ENCODE peak calls at places on chromosome 1, in ten cellular contexts. One of them, this sample, is unnamed.

GRCh38 chr1:84077476-84078107 is 66.5 kb upstream of the PRKACB start:
- DNase-seq in neural crest cell: peak; percentile 77
- DNase-seq in left ventricle myocardium inferior: peak; percentile 66
- DNase-seq in breast epithelium: peak; percentile 36
- DNase-seq in H9: peak; percentile 81
- DNase-seq in GM06990: peak; percentile 85
- DNase-seq in HFF-Myc: no peak
- DNase-seq in upper lobe of right lung: peak; percentile 81
- DNase-seq in lower leg skin: peak; percentile 92
- DNase-seq in GM13977: peak; percentile 96
- DNase-seq in this sample: peak; percentile 78

GRCh38 chr1:92538413-92539061 is 51.8 kb upstream of the GFI1 start:
- DNase-seq in neural crest cell: no peak
- DNase-seq in left ventricle myocardium inferior: no peak
- DNase-seq in breast epithelium: no peak
- DNase-seq in H9: no peak
- DNase-seq in GM06990: peak; percentile 30
- DNase-seq in HFF-Myc: no peak
- DNase-seq in upper lobe of right lung: no peak
- DNase-seq in lower leg skin: no peak
- DNase-seq in GM13977: peak; percentile 50
- DNase-seq in this sample: no peak

GRCh38 chr1:18121072-18121820 is 13.6 kb downstream of the IGSF21 start:
- DNase-seq in neural crest cell: no peak
- DNase-seq in left ventricle myocardium inferior: no peak
- DNase-seq in breast epithelium: no peak
- DNase-seq in H9: no peak
- DNase-seq in GM06990: no peak
- DNase-seq in HFF-Myc: no peak
- DNase-seq in upper lobe of right lung: no peak
- DNase-seq in lower leg skin: no peak
- DNase-seq in GM13977: no peak
- DNase-seq in this sample: no peak

GRCh38 chr1:27057389-27057788 is 44.7 kb upstream of the TENT5B start:
- DNase-seq in neural crest cell: no peak
- DNase-seq in left ventricle myocardium inferior: no peak
- DNase-seq in breast epithelium: no peak
- DNase-seq in H9: no peak
- DNase-seq in GM06990: no peak
- DNase-seq in HFF-Myc: no peak
- DNase-seq in upper lobe of right lung: no peak
- DNase-seq in lower leg skin: no peak
- DNase-seq in GM13977: no peak
- DNase-seq in this sample: no peak

GRCh38 chr1:115501476-115501875 is 140.3 kb upstream of the VANGL1 start:
- DNase-seq in neural crest cell: no peak
- DNase-seq in left ventricle myocardium inferior: no peak
- DNase-seq in breast epithelium: no peak
- DNase-seq in H9: no peak
- DNase-seq in GM06990: no peak
- DNase-seq in HFF-Myc: no peak
- DNase-seq in upper lobe of right lung: no peak
- DNase-seq in lower leg skin: no peak
- DNase-seq in GM13977: no peak
- DNase-seq in this sample: no peak

GRCh38 chr1:32600034-32600433 is 50.3 kb downstream of the ZBTB8OS start:
- DNase-seq in neural crest cell: no peak
- DNase-seq in left ventricle myocardium inferior: no peak
- DNase-seq in breast epithelium: no peak
- DNase-seq in H9: no peak
- DNase-seq in GM06990: no peak
- DNase-seq in HFF-Myc: no peak
- DNase-seq in upper lobe of right lung: no peak
- DNase-seq in lower leg skin: no peak
- DNase-seq in GM13977: no peak
- DNase-seq in this sample: no peak

GRCh38 chr1:33288976-33289857 is 31.7 kb downstream of the A3GALT2 start:
- DNase-seq in neural crest cell: no peak
- DNase-seq in left ventricle myocardium inferior: no peak
- DNase-seq in breast epithelium: no peak
- DNase-seq in H9: no peak
- DNase-seq in GM06990: no peak
- DNase-seq in HFF-Myc: no peak
- DNase-seq in upper lobe of right lung: peak; percentile 48
- DNase-seq in lower leg skin: peak; percentile 83
- DNase-seq in GM13977: no peak
- DNase-seq in this sample: no peak

GRCh38 chr1:33237579-33237978 is 18.7 kb upstream of the ZNF362 start:
- DNase-seq in neural crest cell: no peak
- DNase-seq in left ventricle myocardium inferior: no peak
- DNase-seq in breast epithelium: no peak
- DNase-seq in H9: no peak
- DNase-seq in GM06990: no peak
- DNase-seq in HFF-Myc: no peak
- DNase-seq in upper lobe of right lung: no peak
- DNase-seq in lower leg skin: peak; percentile 3
- DNase-seq in GM13977: no peak
- DNase-seq in this sample: no peak

GRCh38 chr1:230772457-230773395 is 25.5 kb downstream of the CAPN9 start:
- DNase-seq in neural crest cell: no peak
- DNase-seq in left ventricle myocardium inferior: peak; percentile 57
- DNase-seq in breast epithelium: no peak
- DNase-seq in H9: peak; percentile 54
- DNase-seq in GM06990: no peak
- DNase-seq in HFF-Myc: peak; percentile 54
- DNase-seq in upper lobe of right lung: no peak
- DNase-seq in lower leg skin: no peak
- DNase-seq in GM13977: no peak
- DNase-seq in this sample: no peak

GRCh38 chr1:238916828-238917227 is 469.5 kb upstream of the CHRM3 start:
- DNase-seq in neural crest cell: no peak
- DNase-seq in left ventricle myocardium inferior: no peak
- DNase-seq in breast epithelium: no peak
- DNase-seq in H9: no peak
- DNase-seq in GM06990: no peak
- DNase-seq in HFF-Myc: no peak
- DNase-seq in upper lobe of right lung: no peak
- DNase-seq in lower leg skin: no peak
- DNase-seq in GM13977: no peak
- DNase-seq in this sample: no peak

GRCh38 chr1:238913210-238913609 is 473.2 kb upstream of the CHRM3 start:
- DNase-seq in neural crest cell: no peak
- DNase-seq in left ventricle myocardium inferior: no peak
- DNase-seq in breast epithelium: no peak
- DNase-seq in H9: no peak
- DNase-seq in GM06990: no peak
- DNase-seq in HFF-Myc: no peak
- DNase-seq in upper lobe of right lung: no peak
- DNase-seq in lower leg skin: no peak
- DNase-seq in GM13977: no peak
- DNase-seq in this sample: no peak

GRCh38 chr1:238912148-238912547 is 474.2 kb upstream of the CHRM3 start:
- DNase-seq in neural crest cell: no peak
- DNase-seq in left ventricle myocardium inferior: no peak
- DNase-seq in breast epithelium: no peak
- DNase-seq in H9: no peak
- DNase-seq in GM06990: no peak
- DNase-seq in HFF-Myc: no peak
- DNase-seq in upper lobe of right lung: no peak
- DNase-seq in lower leg skin: no peak
- DNase-seq in GM13977: no peak
- DNase-seq in this sample: no peak

GRCh38 chr1:238914346-238914745 is 472.0 kb upstream of the CHRM3 start:
- DNase-seq in neural crest cell: no peak
- DNase-seq in left ventricle myocardium inferior: no peak
- DNase-seq in breast epithelium: no peak
- DNase-seq in H9: no peak
- DNase-seq in GM06990: no peak
- DNase-seq in HFF-Myc: no peak
- DNase-seq in upper lobe of right lung: no peak
- DNase-seq in lower leg skin: no peak
- DNase-seq in GM13977: no peak
- DNase-seq in this sample: no peak
- TF ChIP-seq CTCF in neural crest cell: no peak
- TF ChIP-seq CTCF in left ventricle myocardium inferior: no peak
- TF ChIP-seq CTCF in breast epithelium: no peak
- TF ChIP-seq CTCF in H9: no peak
- TF ChIP-seq CTCF in GM06990: no peak
- TF ChIP-seq CTCF in HFF-Myc: no peak
- TF ChIP-seq CTCF in upper lobe of right lung: no peak
- TF ChIP-seq CTCF in lower leg skin: no peak
- TF ChIP-seq CTCF in GM13977: no peak
- TF ChIP-seq CTCF in this sample: no peak

GRCh38 chr1:204147392-204148097 is 4.3 kb downstream of the ETNK2 start:
- DNase-seq in neural crest cell: no peak
- DNase-seq in left ventricle myocardium inferior: no peak
- DNase-seq in breast epithelium: no peak
- DNase-seq in H9: peak; percentile 72
- DNase-seq in GM06990: no peak
- DNase-seq in HFF-Myc: no peak
- DNase-seq in upper lobe of right lung: no peak
- DNase-seq in lower leg skin: no peak
- DNase-seq in GM13977: no peak
- DNase-seq in this sample: no peak
- TF ChIP-seq CTCF in neural crest cell: no peak
- TF ChIP-seq CTCF in left ventricle myocardium inferior: no peak
- TF ChIP-seq CTCF in breast epithelium: no peak
- TF ChIP-seq CTCF in H9: no peak
- TF ChIP-seq CTCF in GM06990: no peak
- TF ChIP-seq CTCF in HFF-Myc: no peak
- TF ChIP-seq CTCF in upper lobe of right lung: no peak
- TF ChIP-seq CTCF in lower leg skin: no peak
- TF ChIP-seq CTCF in GM13977: no peak
- TF ChIP-seq CTCF in this sample: no peak

GRCh38 chr1:16393255-16394177 is 26.5 kb downstream of the SZRD1 start:
- DNase-seq in neural crest cell: no peak
- DNase-seq in left ventricle myocardium inferior: no peak
- DNase-seq in breast epithelium: peak; percentile 24
- DNase-seq in H9: no peak
- DNase-seq in GM06990: no peak
- DNase-seq in HFF-Myc: no peak
- DNase-seq in upper lobe of right lung: no peak
- DNase-seq in lower leg skin: no peak
- DNase-seq in GM13977: no peak
- DNase-seq in this sample: no peak
- TF ChIP-seq CTCF in neural crest cell: no peak
- TF ChIP-seq CTCF in left ventricle myocardium inferior: no peak
- TF ChIP-seq CTCF in breast epithelium: no peak
- TF ChIP-seq CTCF in H9: no peak
- TF ChIP-seq CTCF in GM06990: no peak
- TF ChIP-seq CTCF in HFF-Myc: no peak
- TF ChIP-seq CTCF in upper lobe of right lung: no peak
- TF ChIP-seq CTCF in lower leg skin: no peak
- TF ChIP-seq CTCF in GM13977: no peak
- TF ChIP-seq CTCF in this sample: no peak

GRCh38 chr1:172356620-172357019 is 63.9 kb upstream of the C1orf105 start:
- DNase-seq in neural crest cell: no peak
- DNase-seq in left ventricle myocardium inferior: no peak
- DNase-seq in breast epithelium: no peak
- DNase-seq in H9: no peak
- DNase-seq in GM06990: no peak
- DNase-seq in HFF-Myc: no peak
- DNase-seq in upper lobe of right lung: no peak
- DNase-seq in lower leg skin: no peak
- DNase-seq in GM13977: no peak
- DNase-seq in this sample: no peak
- TF ChIP-seq CTCF in neural crest cell: no peak
- TF ChIP-seq CTCF in left ventricle myocardium inferior: peak; percentile 14
- TF ChIP-seq CTCF in breast epithelium: no peak
- TF ChIP-seq CTCF in H9: no peak
- TF ChIP-seq CTCF in GM06990: no peak
- TF ChIP-seq CTCF in HFF-Myc: no peak
- TF ChIP-seq CTCF in upper lobe of right lung: no peak
- TF ChIP-seq CTCF in lower leg skin: no peak
- TF ChIP-seq CTCF in GM13977: no peak
- TF ChIP-seq CTCF in this sample: no peak

GRCh38 chr1:216560527-216560926 is 137.3 kb upstream of the USH2A start:
- DNase-seq in neural crest cell: no peak
- DNase-seq in left ventricle myocardium inferior: no peak
- DNase-seq in breast epithelium: no peak
- DNase-seq in H9: no peak
- DNase-seq in GM06990: no peak
- DNase-seq in HFF-Myc: no peak
- DNase-seq in upper lobe of right lung: no peak
- DNase-seq in lower leg skin: no peak
- DNase-seq in GM13977: no peak
- DNase-seq in this sample: no peak

GRCh38 chr1:216566809-216567208 is 143.6 kb upstream of the USH2A start:
- DNase-seq in neural crest cell: no peak
- DNase-seq in left ventricle myocardium inferior: no peak
- DNase-seq in breast epithelium: no peak
- DNase-seq in H9: no peak
- DNase-seq in GM06990: no peak
- DNase-seq in HFF-Myc: peak; percentile 4
- DNase-seq in upper lobe of right lung: no peak
- DNase-seq in lower leg skin: no peak
- DNase-seq in GM13977: no peak
- DNase-seq in this sample: no peak

GRCh38 chr1:216563096-216563495 is 139.8 kb upstream of the USH2A start:
- DNase-seq in neural crest cell: no peak
- DNase-seq in left ventricle myocardium inferior: no peak
- DNase-seq in breast epithelium: no peak
- DNase-seq in H9: no peak
- DNase-seq in GM06990: no peak
- DNase-seq in HFF-Myc: no peak
- DNase-seq in upper lobe of right lung: no peak
- DNase-seq in lower leg skin: no peak
- DNase-seq in GM13977: no peak
- DNase-seq in this sample: no peak

GRCh38 chr1:216559359-216559758 is 136.1 kb upstream of the USH2A start:
- DNase-seq in neural crest cell: no peak
- DNase-seq in left ventricle myocardium inferior: no peak
- DNase-seq in breast epithelium: no peak
- DNase-seq in H9: no peak
- DNase-seq in GM06990: no peak
- DNase-seq in HFF-Myc: no peak
- DNase-seq in upper lobe of right lung: no peak
- DNase-seq in lower leg skin: no peak
- DNase-seq in GM13977: no peak
- DNase-seq in this sample: no peak

GRCh38 chr1:216562383-216562782 is 139.1 kb upstream of the USH2A start:
- DNase-seq in neural crest cell: no peak
- DNase-seq in left ventricle myocardium inferior: no peak
- DNase-seq in breast epithelium: no peak
- DNase-seq in H9: no peak
- DNase-seq in GM06990: no peak
- DNase-seq in HFF-Myc: no peak
- DNase-seq in upper lobe of right lung: no peak
- DNase-seq in lower leg skin: no peak
- DNase-seq in GM13977: no peak
- DNase-seq in this sample: no peak
- TF ChIP-seq CTCF in neural crest cell: no peak
- TF ChIP-seq CTCF in left ventricle myocardium inferior: no peak
- TF ChIP-seq CTCF in breast epithelium: no peak
- TF ChIP-seq CTCF in H9: peak; percentile 51
- TF ChIP-seq CTCF in GM06990: peak; percentile 25
- TF ChIP-seq CTCF in HFF-Myc: no peak
- TF ChIP-seq CTCF in upper lobe of right lung: no peak
- TF ChIP-seq CTCF in lower leg skin: no peak
- TF ChIP-seq CTCF in GM13977: no peak
- TF ChIP-seq CTCF in this sample: no peak